ENCODE peak calls at places on chromosomes 6 and 20, in eight cellular contexts. N is NCI-H1092 treated with DMSO at 0.1 percent for 48 hours; P is NCI-H1105; O is transverse colon; I is AG09309; H is NCI-H226; Q is activated T-cell treated with anti-CD3 and anti-CD28 coated beads, Interleukin-2, amount 50 U/mL, for 48 hours; D is central memory CD8-positive, alpha-beta T cell. U is an unnamed sample.

GRCh38 chr6:125854355-125854754 is 63.6 kb downstream of the NCOA7 start:
- DNase-seq in N (no peak), P (no peak), I (no peak), H (no peak), O (no peak), D (no peak), Q (no peak), U (no peak)

GRCh38 chr20:58243653-58244410 is 15.4 kb upstream of the ANKRD60 start:
- DNase-seq in P (no peak), Q (no peak), H (no peak), D (no peak), I (no peak), N (no peak), O (no peak), U (no peak)

GRCh38 chr6:46005254-46005653 is 10.4 kb downstream of the CLIC5 start:
- DNase-seq in O (no peak), D (no peak), H (no peak), P (no peak), N (no peak), I (no peak), Q (no peak), U (no peak)

GRCh38 chr6:68158256-68158655 is 476.8 kb upstream of the ADGRB3 start:
- DNase-seq in N (no peak), D (no peak), P (no peak), O (no peak), Q (no peak), I (no peak), H (no peak), U (no peak)

GRCh38 chr6:129253731-129254130 is 370.8 kb downstream of the LAMA2 start:
- DNase-seq in D (no peak), P (no peak), I (no peak), N (no peak), O (no peak), Q (no peak), H (no peak), U (no peak)

GRCh38 chr20:63135411-63135810 is 80.5 kb downstream of the YTHDF1 start:
- DNase-seq in P (no peak), I (no peak), Q (peak; percentile 32), D (no peak), N (no peak), H (no peak), O (no peak), U (no peak)

GRCh38 chr6:111986651-111987050 is 67.3 kb upstream of the CCN6 start:
- DNase-seq in P (no peak), D (no peak), O (no peak), I (no peak), H (no peak), N (no peak), Q (no peak), U (no peak)

GRCh38 chr6:42113929-42114636 is 28.3 kb downstream of the C6orf132 start:
- DNase-seq in Q (no peak), P (no peak), N (no peak), O (peak; percentile 54), D (no peak), I (no peak), H (peak; percentile 33), U (no peak)

GRCh38 chr20:54123587-54124180 is 50.1 kb downstream of the CYP24A1 start:
- DNase-seq in H (peak; percentile 100), P (no peak), D (no peak), Q (no peak), O (peak; percentile 79), I (peak; percentile 94), N (no peak), U (peak; percentile 33)

GRCh38 chr6:20755631-20756030 is 221.4 kb downstream of the CDKAL1 start:
- DNase-seq in H (no peak), I (peak; percentile 59), P (no peak), N (no peak), O (no peak), D (no peak), Q (no peak), U (no peak)

GRCh38 chr6:150001295-150001990 is 23.9 kb downstream of the RAET1L start:
- DNase-seq in N (no peak), I (no peak), H (no peak), Q (peak; percentile 53), P (no peak), O (no peak), D (no peak), U (no peak)

GRCh38 chr6:129370268-129370916 is 339.6 kb downstream of the ARHGAP18 start:
- DNase-seq in I (peak; percentile 14), O (peak; percentile 35), P (peak; percentile 15), Q (peak; percentile 51), H (no peak), N (peak; percentile 12), D (no peak), U (no peak)

GRCh38 chr20:62155428-62156253 is 12.1 kb downstream of the SS18L1 start:
- DNase-seq in H (peak; percentile 27), O (no peak), I (no peak), D (no peak), P (no peak), Q (no peak), N (no peak), U (no peak)

U was measured in NCI-H2107.